ENCODE peak calls at places on chromosome 15, in seven cellular contexts. K is left ventricle myocardium inferior; Y is lower lobe of right lung; P is CD8-positive, alpha-beta memory T cell; U is breast epithelium; H is iPS DF 6.9; L is pancreas. V is an unnamed sample. For H3K27me3, the result is how much of the 10 kb centered on the place peaks cover.

GRCh38 chr15:98151098-98151497 is 190.6 kb downstream of the ARRDC4 start:
- DNase-seq in K (no peak), Y (no peak), P (no peak), U (no peak), H (no peak), L (no peak), V (no peak)

GRCh38 chr15:25234831-25235230 is 204.0 kb downstream of the UBE3A start:
- DNase-seq in K (no peak), Y (no peak), P (no peak), U (no peak), H (no peak), L (peak), V (no peak)

GRCh38 chr15:66484539-66485112 is 12.9 kb downstream of the SNAPC5 start:
- DNase-seq in K (no peak), Y (no peak), P (no peak), U (no peak), H (no peak), L (no peak), V (no peak)

GRCh38 chr15:47756872-47757271 is 39.6 kb downstream of the SEMA6D start:
- DNase-seq in K (no peak), Y (no peak), P (no peak), U (no peak), H (no peak), L (no peak), V (peak)

GRCh38 chr15:42080585-42081462 is 13.5 kb downstream of the PLA2G4D start:
- DNase-seq in K (no peak), Y (no peak), P (no peak), U (peak), H (no peak), L (no peak), V (peak)

GRCh38 chr15:38872732-38873131 is 308.1 kb upstream of the RASGRP1 start:
- DNase-seq in K (no peak), Y (no peak), P (no peak), U (no peak), H (no peak), L (no peak), V (no peak)

GRCh38 chr15:24878153-24878552 is 76.6 kb upstream of the SNRPN start:
- DNase-seq in K (peak), Y (peak), P (peak), U (peak), H (no peak), L (peak), V (peak)

GRCh38 chr15:101353240-101353639 is 58.2 kb upstream of the SNRPA1 start:
- DNase-seq in K (no peak), Y (no peak), P (no peak), U (no peak), H (no peak), L (no peak), V (no peak)

GRCh38 chr15:62606376-62607164 is 436.0 kb upstream of the TPM1 start:
- DNase-seq in K (no peak), Y (no peak), P (no peak), U (no peak), H (no peak), L (no peak), V (peak)

GRCh38 chr15:33453761-33454160 is 143.0 kb downstream of the RYR3 start:
- DNase-seq in K (no peak), Y (no peak), P (no peak), U (no peak), H (no peak), L (no peak), V (no peak)

GRCh38 chr15:51970132-51970817 is 1.3 kb downstream of the LEO1 start:
- DNase-seq in K (no peak), Y (no peak), P (no peak), U (no peak), H (no peak), L (no peak), V (no peak)

GRCh38 chr15:50058231-50058630 is 60.8 kb downstream of the ATP8B4 start:
- DNase-seq in K (no peak), Y (no peak), P (no peak), U (no peak), H (no peak), L (no peak), V (no peak)

GRCh38 chr15:91126080-91126479 is 26.0 kb downstream of the SV2B start:
- DNase-seq in K (no peak), Y (no peak), P (no peak), U (no peak), H (no peak), L (no peak), V (no peak)

GRCh38 chr15:101447561-101448071 is 41.9 kb downstream of the PCSK6 start:
- DNase-seq in K (peak), Y (no peak), P (no peak), U (no peak), H (no peak), L (no peak), V (no peak)

GRCh38 chr15:55695432-55695831 is 47.5 kb downstream of the PRTG start:
- DNase-seq in K (no peak), Y (no peak), P (no peak), U (no peak), H (no peak), L (no peak), V (no peak)

GRCh38 chr15:44066211-44066827 is 128.8 kb downstream of the FRMD5 start:
- DNase-seq in K (no peak), Y (no peak), P (peak), U (no peak), H (peak), L (no peak), V (peak)

DNA sequence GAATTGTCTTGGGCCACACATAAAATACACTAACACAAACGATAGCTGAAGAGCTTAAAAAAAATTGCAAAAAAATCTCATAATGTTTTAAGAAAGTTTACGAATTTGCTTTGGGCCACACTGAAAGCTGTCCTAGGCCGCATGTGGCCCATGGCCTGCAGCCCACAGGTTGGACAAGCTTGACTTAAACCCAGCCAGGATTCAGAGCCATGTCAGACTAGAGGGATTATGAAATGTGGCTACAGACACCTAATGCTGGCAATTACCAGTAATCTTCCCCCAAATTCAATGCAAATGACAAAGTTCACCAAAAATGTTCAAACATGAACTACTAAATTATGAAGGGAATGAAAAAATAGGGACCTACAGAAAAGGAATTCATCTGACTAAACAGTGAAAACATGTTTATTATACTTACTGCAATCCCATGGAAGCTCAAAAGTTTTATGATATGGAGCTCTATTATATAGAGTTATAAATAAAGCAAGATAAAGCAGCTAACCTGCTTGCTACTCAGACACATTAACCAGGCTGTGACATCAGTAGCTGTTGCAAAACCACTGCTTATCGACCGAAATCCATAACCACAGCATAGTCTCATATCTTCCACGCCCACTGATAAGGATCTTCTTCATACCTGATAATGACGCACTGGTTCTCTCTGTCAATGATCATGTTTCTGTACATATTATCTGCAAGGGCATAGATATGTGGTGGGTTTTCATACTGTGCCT is 49.2 kb downstream of the LDHAL6B start:
- DNase-seq in K (no peak), Y (no peak), P (peak), U (no peak), H (no peak), L (no peak), V (no peak)
- H3K4me3 ChIP-seq in K (no peak), Y (no peak), P (no peak), U (no peak), H (no peak), L (no peak), V (no peak)

GRCh38 chr15:88032787-88033186 is 223.8 kb downstream of the NTRK3 start:
- DNase-seq in K (no peak), Y (no peak), P (no peak), U (no peak), H (no peak), L (no peak), V (peak)
- H3K27me3 ChIP-seq in K (under half), Y (under half), P (under half), U (under half), H (under half), L (under half), V (under half)

GRCh38 chr15:74543043-74543422 is 2.0 kb downstream of the ARID3B start:
- DNase-seq in K (no peak), Y (no peak), P (no peak), U (no peak), H (no peak), L (no peak), V (no peak)
- H3K4me3 ChIP-seq in K (no peak), Y (no peak), P (peak), U (no peak), H (no peak), L (no peak), V (no peak)

DNA sequence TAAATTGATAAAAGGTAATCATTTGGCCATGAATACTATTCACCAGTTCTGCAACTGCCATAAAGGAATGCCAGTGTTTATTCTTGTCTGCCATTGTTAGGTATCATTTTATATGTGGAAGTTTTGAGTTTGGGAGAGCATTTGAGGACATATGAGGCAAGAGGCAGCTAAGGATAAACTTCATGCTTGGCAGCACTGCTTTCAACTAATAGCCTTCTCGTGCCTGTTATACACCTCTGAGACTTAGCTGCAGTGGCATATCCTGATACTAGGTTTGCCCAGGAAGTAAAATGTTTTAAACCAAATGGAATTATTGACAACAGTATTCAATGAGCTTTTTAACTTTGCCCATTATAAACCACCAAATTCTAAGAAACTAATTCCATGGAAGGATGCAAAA is 126.0 kb upstream of the DPH6 start:
- DNase-seq in K (no peak), Y (no peak), P (no peak), U (no peak), H (no peak), L (no peak), V (no peak)
- H3K27me3 ChIP-seq in K (under half), Y (under half), P (under half), U (under half), H (under half), L (under half), V (under half)

GRCh38 chr15:79209690-79210089 is 72.8 kb upstream of the ANKRD34C start:
- DNase-seq in K (no peak), Y (no peak), P (no peak), U (no peak), H (no peak), L (no peak), V (no peak)
- H3K4me3 ChIP-seq in K (no peak), Y (no peak), P (no peak), U (no peak), H (peak), L (no peak), V (no peak)

DNA sequence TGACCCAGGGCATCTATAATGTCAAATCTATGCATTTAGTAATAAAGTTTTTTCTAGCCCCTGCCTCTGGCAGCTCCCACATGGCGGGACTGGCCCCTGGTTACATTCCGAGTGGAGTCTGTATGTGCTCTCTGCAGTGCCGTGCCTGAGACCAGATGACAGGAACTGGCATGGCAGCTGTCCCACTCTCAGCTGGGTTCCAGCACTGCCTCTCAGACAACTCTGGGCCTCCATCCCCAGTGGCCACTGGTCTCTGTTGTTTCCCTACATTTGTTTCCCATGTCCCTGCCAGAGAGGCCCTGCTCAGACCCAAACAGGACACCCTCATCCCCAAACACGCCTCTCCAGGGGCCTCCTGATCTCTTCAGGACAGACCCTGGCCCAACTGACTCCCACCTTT is 109.3 kb downstream of the OCA2 start:
- DNase-seq in K (no peak), Y (no peak), P (no peak), U (no peak), H (no peak), L (no peak), V (no peak)
- H3K27me3 ChIP-seq in K (under half), Y (under half), P (under half), U (under half), H (under half), L (under half), V (under half)

V was measured in MG63.